ENCODE peak calls at places on chromosomes 5 and 9, in eight cellular contexts. M is MM.1S, P is epithelial cell of esophagus, S is NCI-H1105, H is Calu3, C is GM23248, J is GM04504, Z is HS-5. X is an unnamed sample.
A peak's percentile ranks its signal among the peaks of the same experiment; 100 is the strongest.

GRCh38 chr9:13688223-13688989 is 408.9 kb upstream of the MPDZ start:
- DNase-seq in M (peak; percentile 7), P (no peak), S (no peak), H (no peak), C (no peak), J (no peak), Z (no peak), X (no peak)

GRCh38 chr5:127988149-127988755 is 95.3 kb upstream of the SLC12A2 start:
- DNase-seq in M (no peak), P (peak; percentile 89), S (peak; percentile 41), H (peak; percentile 76), C (peak; percentile 72), J (peak; percentile 68), Z (peak; percentile 83), X (peak; percentile 81)

GRCh38 chr9:125439434-125440272 is 178.0 kb downstream of the GAPVD1 start:
- DNase-seq in M (no peak), P (no peak), S (no peak), H (no peak), C (no peak), J (no peak), Z (no peak), X (no peak)

GRCh38 chr9:28696960-28697359 is 1123.7 kb upstream of the C9orf72 start:
- DNase-seq in M (no peak), P (no peak), S (no peak), H (no peak), C (no peak), J (no peak), Z (no peak), X (no peak)

GRCh38 chr5:151284392-151284967 is 19.1 kb downstream of the SLC36A3 start:
- DNase-seq in M (no peak), P (no peak), S (no peak), H (no peak), C (no peak), J (no peak), Z (no peak), X (no peak)

GRCh38 chr5:1386274-1386717 is 41.4 kb upstream of the CLPTM1L start:
- DNase-seq in M (peak; percentile 72), P (peak; percentile 24), S (no peak), H (peak; percentile 39), C (peak; percentile 60), J (no peak), Z (no peak), X (peak; percentile 14)

GRCh38 chr9:133717113-133718031 is 20.8 kb downstream of the SARDH start:
- DNase-seq in M (no peak), P (no peak), S (no peak), H (no peak), C (no peak), J (no peak), Z (no peak), X (no peak)

GRCh38 chr5:79235222-79235577 is 731 bp upstream of the JMY start:
- DNase-seq in M (peak; percentile 21), P (peak; percentile 11), S (no peak), H (no peak), C (peak; percentile 51), J (peak; percentile 10), Z (no peak), X (peak; percentile 69)

GRCh38 chr5:3593771-3594513 is 1.7 kb upstream of the IRX1 start:
- DNase-seq in M (no peak), P (peak; percentile 71), S (peak; percentile 30), H (no peak), C (peak; percentile 89), J (no peak), Z (no peak), X (no peak)

GRCh38 chr9:27429917-27430316 is 94.2 kb upstream of the IFNK start:
- DNase-seq in M (no peak), P (no peak), S (no peak), H (no peak), C (no peak), J (no peak), Z (no peak), X (no peak)

GRCh38 chr5:36200513-36200912 is 41.2 kb downstream of the NADK2 start:
- DNase-seq in M (no peak), P (peak; percentile 88), S (no peak), H (no peak), C (peak; percentile 40), J (no peak), Z (no peak), X (no peak)

GRCh38 chr9:74304598-74304997 is 192.5 kb upstream of the RORB start:
- DNase-seq in M (no peak), P (no peak), S (no peak), H (no peak), C (no peak), J (no peak), Z (no peak), X (no peak)

GRCh38 chr5:77986261-77986660 is 210.1 kb upstream of the TBCA start:
- DNase-seq in M (no peak), P (no peak), S (no peak), H (no peak), C (no peak), J (no peak), Z (no peak), X (no peak)

GRCh38 chr5:56481147-56481997 is 248.2 kb upstream of the ANKRD55 start:
- DNase-seq in M (peak; percentile 59), P (no peak), S (no peak), H (no peak), C (peak; percentile 64), J (no peak), Z (no peak), X (peak; percentile 24)

GRCh38 chr5:149924481-149924880 is 20.1 kb downstream of the PDE6A start:
- DNase-seq in M (no peak), P (no peak), S (no peak), H (no peak), C (no peak), J (no peak), Z (no peak), X (no peak)

GRCh38 chr5:178368278-178368677 is 135.7 kb upstream of the PHYKPL start:
- DNase-seq in M (no peak), P (no peak), S (no peak), H (no peak), C (no peak), J (no peak), Z (no peak), X (no peak)

GRCh38 chr5:62257018-62257367 is 49.0 kb upstream of the KIF2A start:
- DNase-seq in M (no peak), P (no peak), S (no peak), H (no peak), C (no peak), J (no peak), Z (no peak), X (no peak)

GRCh38 chr9:105281272-105281671 is 36.8 kb downstream of the SLC44A1 start:
- DNase-seq in M (no peak), P (peak; percentile 56), S (no peak), H (no peak), C (peak; percentile 25), J (no peak), Z (no peak), X (no peak)

GRCh38 chr9:6646028-6646636 is 603 bp upstream of the GLDC start:
- DNase-seq in M (peak; percentile 71), P (no peak), S (no peak), H (peak; percentile 5), C (no peak), J (no peak), Z (no peak), X (no peak)

GRCh38 chr9:99624499-99625233 is 197.0 kb upstream of the NR4A3 start:
- DNase-seq in M (no peak), P (no peak), S (no peak), H (no peak), C (no peak), J (no peak), Z (no peak), X (no peak)

GRCh38 chr9:89999176-89999533 is 394.3 kb downstream of the GADD45G start:
- DNase-seq in M (no peak), P (peak; percentile 92), S (no peak), H (peak; percentile 66), C (no peak), J (no peak), Z (no peak), X (no peak)

GRCh38 chr5:6373081-6373846 is 5.1 kb downstream of the MED10 start:
- DNase-seq in M (no peak), P (no peak), S (no peak), H (no peak), C (no peak), J (no peak), Z (no peak), X (no peak)

GRCh38 chr9:17588395-17588794 is 9.5 kb downstream of the SH3GL2 start:
- DNase-seq in M (no peak), P (peak; percentile 36), S (no peak), H (no peak), C (no peak), J (no peak), Z (no peak), X (no peak)

GRCh38 chr5:78182838-78183237 is 111.7 kb downstream of the AP3B1 start:
- DNase-seq in M (no peak), P (peak; percentile 72), S (no peak), H (peak; percentile 7), C (no peak), J (no peak), Z (no peak), X (no peak)

GRCh38 chr5:78162253-78162862 is 132.1 kb downstream of the AP3B1 start:
- DNase-seq in M (peak; percentile 18), P (peak; percentile 37), S (peak; percentile 1), H (peak; percentile 35), C (peak; percentile 45), J (peak; percentile 3), Z (no peak), X (peak; percentile 32)

GRCh38 chr9:133005221-133005760 is 25.5 kb upstream of the GTF3C5 start:
- DNase-seq in M (no peak), P (no peak), S (no peak), H (no peak), C (no peak), J (no peak), Z (no peak), X (no peak)

X was measured in AG10803.